ENCODE peak calls at places on chromosome 1, in four cellular contexts. R is HEK293T, Y is HFF-Myc, O is colonic mucosa. K is an unnamed sample.

GRCh38 chr1:116807871-116808450 is 53.7 kb downstream of the CD2 start:
- DNase-seq in R (no peak), Y (no peak), O (no peak), K (no peak)

GRCh38 chr1:147287133-147287865 is 44.8 kb downstream of the CHD1L start:
- DNase-seq in R (no peak), Y (no peak), O (no peak), K (no peak)

GRCh38 chr1:76035053-76035452 is 39.5 kb upstream of the ST6GALNAC3 start:
- DNase-seq in R (no peak), Y (no peak), O (peak), K (no peak)

GRCh38 chr1:185960377-185961151 is 226.4 kb downstream of the HMCN1 start:
- DNase-seq in R (no peak), Y (no peak), O (no peak), K (no peak)

GRCh38 chr1:206461602-206462455 is 8.4 kb upstream of the IKBKE start:
- DNase-seq in R (peak), Y (no peak), O (peak), K (no peak)

GRCh38 chr1:108046021-108046420 is 81.0 kb upstream of the VAV3 start:
- DNase-seq in R (no peak), Y (no peak), O (no peak), K (no peak)

GRCh38 chr1:45659222-45659621 is 27.1 kb downstream of the GPBP1L1 start:
- DNase-seq in R (no peak), Y (no peak), O (no peak), K (no peak)

GRCh38 chr1:200737647-200738296 is 921 bp upstream of the CAMSAP2 start:
- DNase-seq in R (no peak), Y (no peak), O (no peak), K (no peak)

GRCh38 chr1:159196543-159196942 is 8.1 kb upstream of the ACKR1 start:
- DNase-seq in R (no peak), Y (no peak), O (no peak), K (no peak)

GRCh38 chr1:155389831-155390230 is 69.1 kb downstream of the RUSC1 start:
- DNase-seq in R (no peak), Y (no peak), O (no peak), K (no peak)

GRCh38 chr1:233700338-233700737 is 86.4 kb downstream of the KCNK1 start:
- DNase-seq in R (no peak), Y (no peak), O (no peak), K (no peak)

GRCh38 chr1:64745181-64745985 is 508 bp downstream of the RAVER2 start:
- DNase-seq in R (peak), Y (peak), O (peak), K (no peak)

GRCh38 chr1:158711098-158711497 is 9.4 kb downstream of the OR6K3 start:
- DNase-seq in R (no peak), Y (no peak), O (no peak), K (no peak)

GRCh38 chr1:176691251-176692228 is 228.6 kb downstream of the PAPPA2 start:
- DNase-seq in R (peak), Y (peak), O (peak), K (no peak)

GRCh38 chr1:193237381-193237978 is 51.1 kb upstream of the B3GALT2 start:
- DNase-seq in R (no peak), Y (no peak), O (no peak), K (no peak)

GRCh38 chr1:187691439-187691838 is 862.7 kb downstream of the PLA2G4A start:
- DNase-seq in R (no peak), Y (peak), O (no peak), K (peak)

GRCh38 chr1:89022167-89022959 is at the start of gene GBP3:
- DNase-seq in R (no peak), Y (peak), O (no peak), K (no peak)

GRCh38 chr1:202966006-202966904 is 802 bp downstream of the CYB5R1 start:
- DNase-seq in R (no peak), Y (no peak), O (peak), K (no peak)

GRCh38 chr1:160093624-160094290 is 4.7 kb downstream of the IGSF8 start:
- DNase-seq in R (no peak), Y (no peak), O (peak), K (no peak)

GRCh38 chr1:96598416-96599168 is 123.0 kb upstream of the PTBP2 start:
- DNase-seq in R (no peak), Y (no peak), O (no peak), K (no peak)

GRCh38 chr1:209769956-209770355 is 14.1 kb downstream of the TRAF3IP3 start:
- DNase-seq in R (no peak), Y (no peak), O (no peak), K (no peak)

GRCh38 chr1:169271094-169271493 is 96.5 kb downstream of the NME7 start:
- DNase-seq in R (no peak), Y (no peak), O (no peak), K (no peak)

GRCh38 chr1:66678151-66678550 is 74.1 kb upstream of the DYNLT5 start:
- DNase-seq in R (no peak), Y (no peak), O (no peak), K (no peak)

GRCh38 chr1:115458426-115459114 is 120.5 kb upstream of the NGF start:
- DNase-seq in R (no peak), Y (no peak), O (no peak), K (no peak)

GRCh38 chr1:201628490-201628889 is 89.6 kb downstream of the NAV1 start:
- DNase-seq in R (no peak), Y (no peak), O (peak), K (no peak)

GRCh38 chr1:226640288-226640687 is 91.7 kb downstream of the STUM start:
- DNase-seq in R (no peak), Y (no peak), O (no peak), K (no peak)

GRCh38 chr1:230825804-230826160 is 42.5 kb downstream of the C1orf198 start:
- DNase-seq in R (no peak), Y (no peak), O (no peak), K (no peak)

GRCh38 chr1:26349196-26349885 is 4.6 kb downstream of the CRYBG2 start:
- DNase-seq in R (no peak), Y (no peak), O (no peak), K (no peak)

GRCh38 chr1:236541710-236542109 is 17.9 kb downstream of the LGALS8 start:
- DNase-seq in R (no peak), Y (no peak), O (no peak), K (no peak)

GRCh38 chr1:219666242-219666641 is 53.3 kb upstream of the ZC3H11B start:
- DNase-seq in R (no peak), Y (no peak), O (no peak), K (no peak)

GRCh38 chr1:182783068-182783467 is 6.5 kb upstream of the NPL start:
- DNase-seq in R (no peak), Y (no peak), O (no peak), K (no peak)

GRCh38 chr1:16618719-16619118 is 5.4 kb upstream of the NBPF1 start:
- DNase-seq in R (no peak), Y (no peak), O (peak), K (no peak)

GRCh38 chr1:231381729-231382128 is 40.4 kb downstream of the EGLN1 start:
- DNase-seq in R (no peak), Y (no peak), O (no peak), K (no peak)

GRCh38 chr1:78004719-78005346 is at the start of gene DNAJB4:
- DNase-seq in R (peak), Y (peak), O (peak), K (peak)

K was measured in brain pericyte.